ENCODE peak calls at places on chromosomes 6 and 20, in ten cellular contexts. E is tibial artery, P is body of pancreas, A is sigmoid colon, V is Peyer's patch, I is hepatocyte, W is GM23338, N is PC-9, T is psoas muscle, J is esophagus squamous epithelium. G is an unnamed sample. For H3K4me1, the result is how much of the 10 kb centered on the place peaks cover.

GRCh38 chr6:16756660-16757270 is 4.5 kb downstream of the ATXN1 start:
- DNase-seq in E (no peak), P (no peak), A (no peak), V (no peak), I (no peak), W (no peak), N (no peak), T (no peak), J (no peak), G (no peak)

GRCh38 chr20:50019466-50020256 is 36.9 kb downstream of the SNAI1 start:
- DNase-seq in E (no peak), P (no peak), A (peak), V (no peak), I (no peak), W (no peak), N (peak), T (peak), J (no peak), G (no peak)

GRCh38 chr20:33927703-33928102 is 66.0 kb upstream of the RALY start:
- DNase-seq in E (no peak), P (no peak), A (no peak), V (no peak), I (no peak), W (no peak), N (no peak), T (no peak), J (no peak), G (no peak)

GRCh38 chr6:31246051-31246495 is 25.8 kb downstream of the HLA-C start:
- DNase-seq in E (no peak), P (no peak), A (no peak), V (peak), I (peak), W (peak), N (peak), T (no peak), J (no peak), G (no peak)

GRCh38 chr6:168314948-168315347 is 4.6 kb downstream of the DACT2 start:
- DNase-seq in E (no peak), P (no peak), A (no peak), V (no peak), I (peak), W (no peak), N (no peak), T (no peak), J (no peak), G (no peak)

GRCh38 chr20:5482791-5483190 is 166.0 kb upstream of the PROKR2 start:
- DNase-seq in E (no peak), P (no peak), A (no peak), V (peak), I (no peak), W (no peak), N (no peak), T (no peak), J (no peak), G (no peak)

GRCh38 chr6:157912326-157912725 is 69.3 kb upstream of the SYNJ2 start:
- DNase-seq in E (no peak), P (no peak), A (no peak), V (no peak), I (peak), W (peak), N (no peak), T (no peak), J (no peak), G (no peak)

GRCh38 chr6:1856381-1856780 is 246.7 kb downstream of the FOXC1 start:
- DNase-seq in E (no peak), P (no peak), A (no peak), V (peak), I (peak), W (no peak), N (no peak), T (no peak), J (no peak), G (peak)

DNA sequence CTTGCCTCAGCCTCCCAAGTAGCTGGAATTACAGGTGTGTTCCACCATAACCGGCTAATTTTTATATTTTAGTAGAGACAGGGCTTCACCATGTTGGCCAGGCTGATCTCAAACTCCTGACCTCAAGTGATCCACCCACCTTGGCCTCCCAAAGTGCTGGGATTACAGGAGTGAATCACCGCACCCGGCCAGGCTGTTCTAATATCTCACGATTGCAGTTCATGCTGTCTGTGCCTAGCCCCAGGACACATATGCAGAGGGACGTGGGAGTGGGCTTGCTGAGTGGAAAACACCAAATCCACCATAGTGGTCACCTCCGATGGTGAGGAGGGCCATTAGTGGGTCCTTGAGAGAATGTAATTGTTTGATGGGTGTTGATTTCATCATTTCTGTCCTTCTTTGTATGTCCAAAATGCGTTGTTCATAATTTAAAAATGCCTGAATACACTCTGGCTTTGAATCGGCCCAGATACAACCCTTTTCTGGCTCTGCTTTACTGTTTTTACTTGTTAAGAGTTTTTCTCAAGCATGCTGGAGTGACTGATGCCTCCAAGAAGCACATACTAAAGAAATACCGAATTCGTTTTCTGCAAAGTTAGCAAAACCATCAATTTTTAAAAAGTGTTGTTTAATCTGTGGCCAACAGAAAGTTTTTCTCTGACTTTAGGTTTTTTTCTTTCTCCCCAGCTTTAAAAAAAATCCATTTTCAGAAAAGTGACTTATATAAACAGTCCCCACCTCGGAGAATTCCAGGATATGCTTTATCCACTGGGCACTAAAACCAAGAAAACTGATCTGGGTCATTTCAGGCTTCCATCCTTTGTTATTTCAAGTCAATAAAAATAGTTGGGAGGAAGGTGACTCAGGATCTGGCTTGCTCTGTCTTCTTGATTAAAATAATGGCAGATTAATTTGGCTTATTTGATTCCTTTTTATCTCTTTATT is 18.8 kb upstream of the RALGAPA2 start:
- DNase-seq in E (no peak), P (no peak), A (no peak), V (no peak), I (no peak), W (no peak), N (no peak), T (no peak), J (no peak), G (no peak)
- H3K4me1 ChIP-seq in E (under half), P (under half), A (under half), V (under half), I (under half), W (under half), N (under half), T (under half), J (under half), G (under half)

GRCh38 chr6:48069280-48069679 is 41.7 kb downstream of the PTCHD4 start:
- DNase-seq in E (no peak), P (no peak), A (no peak), V (no peak), I (peak), W (peak), N (no peak), T (no peak), J (no peak), G (no peak)
- H3K4me3 ChIP-seq in E (no peak), P (no peak), A (no peak), V (no peak), I (no peak), W (peak), N (no peak), T (no peak), J (no peak), G (no peak)

GRCh38 chr6:40717411-40718057 is 130.4 kb upstream of the LRFN2 start:
- DNase-seq in E (no peak), P (no peak), A (no peak), V (no peak), I (no peak), W (no peak), N (no peak), T (no peak), J (no peak), G (no peak)
- H3K4me1 ChIP-seq in E (under half), P (under half), A (under half), V (under half), I (under half), W (under half), N (under half), T (under half), J (under half), G (under half)

DNA sequence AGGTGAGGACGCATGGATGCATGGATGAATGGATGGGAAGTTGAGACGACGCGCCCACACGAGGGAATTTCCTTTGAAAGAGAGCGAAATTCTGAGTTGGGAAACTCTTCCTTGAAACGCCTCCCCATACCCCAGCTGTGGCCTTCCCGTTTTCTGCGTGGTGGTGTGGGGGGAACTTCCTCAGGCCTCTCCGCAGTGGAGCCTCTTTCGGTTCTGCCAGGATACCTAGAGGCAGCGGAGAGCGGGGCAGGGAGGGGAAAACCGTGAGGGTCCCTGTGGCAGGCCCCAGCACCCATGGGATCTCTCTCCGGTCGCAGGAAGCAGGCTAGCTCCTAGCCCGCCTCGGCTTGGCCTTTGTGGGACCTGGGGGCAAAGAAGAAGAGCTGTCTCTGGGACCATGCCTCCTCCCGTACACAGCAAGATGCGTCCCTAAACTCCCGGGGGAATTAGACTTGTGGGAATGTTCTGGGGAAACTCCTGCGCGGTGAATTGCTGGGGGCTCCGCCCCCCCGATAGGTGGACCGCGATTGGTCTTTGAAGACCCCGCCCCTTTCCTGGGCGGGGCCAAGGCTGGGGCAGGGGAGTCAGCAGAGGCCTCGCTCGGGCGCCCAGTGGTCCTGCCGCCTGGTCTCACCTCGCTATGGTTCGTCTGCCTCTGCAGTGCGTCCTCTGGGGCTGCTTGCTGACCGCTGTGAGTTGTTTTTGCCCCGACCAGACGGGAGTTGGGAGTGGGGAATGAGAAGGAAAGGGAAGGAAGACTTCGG is at the start of gene CD40:
- DNase-seq in E (peak), P (peak), A (peak), V (peak), I (peak), W (peak), N (peak), T (peak), J (no peak), G (peak)
- H3K4me3 ChIP-seq in E (peak), P (peak), A (peak), V (peak), I (peak), W (peak), N (no peak), T (peak), J (peak), G (peak)

DNA sequence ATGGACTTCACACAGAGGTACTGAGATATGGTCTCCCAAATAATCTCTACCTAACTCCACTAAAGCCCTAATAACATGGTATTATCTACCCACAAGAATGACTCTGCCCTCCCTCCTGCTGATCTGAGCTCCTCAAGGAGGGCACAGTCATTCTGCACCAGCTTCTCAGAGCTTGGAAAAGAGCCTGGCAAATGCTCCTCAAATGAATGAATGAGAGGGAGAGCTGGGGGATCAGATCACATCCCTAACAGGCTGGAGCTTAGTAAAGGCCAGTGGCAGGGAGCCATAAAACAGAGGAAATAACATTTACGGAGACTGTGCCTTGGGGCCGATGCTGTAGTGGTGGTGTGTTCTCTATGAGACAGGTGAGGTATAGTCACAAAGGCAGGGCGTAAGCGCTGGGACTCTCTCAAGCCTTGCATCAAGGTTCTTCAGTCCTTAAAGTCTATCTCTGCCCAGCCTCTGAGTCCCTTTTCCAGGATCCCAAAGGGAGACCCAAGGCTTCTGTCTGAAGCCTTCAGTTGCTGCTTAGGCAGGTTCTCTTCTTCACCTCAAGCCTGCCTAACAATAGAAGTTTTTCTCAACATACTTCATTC is 7.2 kb upstream of the NNAT start:
- DNase-seq in E (no peak), P (no peak), A (peak), V (no peak), I (no peak), W (no peak), N (no peak), T (no peak), J (no peak), G (no peak)
- H3K4me1 ChIP-seq in E (under half), P (under half), A (under half), V (under half), I (under half), W (under half), N (under half), T (under half), J (under half), G (under half)

GRCh38 chr6:34697904-34698557 is 1.5 kb upstream of the ILRUN start:
- DNase-seq in E (no peak), P (no peak), A (no peak), V (no peak), I (no peak), W (no peak), N (no peak), T (no peak), J (no peak), G (no peak)
- H3K4me3 ChIP-seq in E (no peak), P (no peak), A (no peak), V (no peak), I (no peak), W (no peak), N (peak), T (no peak), J (no peak), G (no peak)

DNA sequence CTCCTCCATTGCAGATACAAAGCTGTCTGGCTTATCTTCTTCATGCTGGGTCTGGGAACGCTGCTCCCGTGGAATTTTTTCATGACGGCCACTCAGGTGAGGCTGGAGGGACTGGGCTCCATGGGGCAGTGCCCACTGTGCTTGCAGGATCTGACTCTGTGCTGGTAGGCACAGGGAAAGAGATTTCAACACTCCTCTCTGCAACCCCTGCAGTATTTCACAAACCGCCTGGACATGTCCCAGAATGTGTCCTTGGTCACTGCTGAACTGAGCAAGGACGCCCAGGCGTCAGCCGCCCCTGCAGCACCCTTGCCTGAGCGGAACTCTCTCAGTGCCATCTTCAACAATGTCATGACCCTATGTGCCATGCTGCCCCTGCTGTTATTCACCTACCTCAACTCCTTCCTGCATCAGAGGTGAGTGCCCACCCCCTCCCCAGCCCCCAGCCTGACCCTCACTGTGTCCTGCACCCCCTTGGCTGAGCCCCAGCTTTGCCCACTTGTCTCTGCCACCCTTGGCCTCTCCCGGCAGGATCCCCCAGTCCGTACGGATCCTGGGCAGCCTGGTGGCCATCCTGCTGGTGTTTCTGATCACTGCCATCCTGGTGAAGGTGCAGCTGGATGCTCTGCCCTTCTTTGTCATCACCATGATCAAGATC is 6.1 kb downstream of the SLC29A1 start:
- DNase-seq in E (no peak), P (peak), A (peak), V (no peak), I (no peak), W (no peak), N (no peak), T (peak), J (no peak), G (no peak)
- H3K4me1 ChIP-seq in E (half or more), P (half or more), A (half or more), V (under half), I (under half), W (under half), N (under half), T (half or more), J (half or more), G (under half)

DNA sequence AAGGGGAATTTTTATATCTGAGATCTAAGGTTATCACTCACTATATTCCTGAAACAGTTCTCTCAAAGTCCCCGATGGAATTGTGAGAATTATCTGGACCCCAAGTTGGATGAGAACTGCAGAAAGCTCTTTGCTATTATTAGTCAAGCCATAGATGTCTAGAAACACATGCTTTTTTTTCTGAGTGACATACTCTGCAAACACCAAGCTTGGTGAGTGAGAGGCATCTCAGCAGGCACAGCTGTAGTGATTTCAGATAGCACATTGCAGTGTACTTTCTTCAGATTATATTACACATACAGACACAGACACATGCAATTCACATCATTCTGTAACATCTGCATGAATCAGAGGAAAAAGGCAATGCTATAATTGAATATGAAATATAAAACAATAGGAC is 111.1 kb upstream of the UFL1 start:
- DNase-seq in E (no peak), P (no peak), A (no peak), V (no peak), I (no peak), W (no peak), N (no peak), T (no peak), J (no peak), G (no peak)
- H3K4me3 ChIP-seq in E (no peak), P (no peak), A (no peak), V (no peak), I (no peak), W (no peak), N (no peak), T (no peak), J (no peak), G (no peak)

GRCh38 chr6:142856857-142857608 is 87.9 kb downstream of the HIVEP2 start:
- DNase-seq in E (no peak), P (no peak), A (no peak), V (peak), I (no peak), W (no peak), N (no peak), T (no peak), J (no peak), G (no peak)
- H3K4me1 ChIP-seq in E (under half), P (under half), A (under half), V (under half), I (under half), W (under half), N (under half), T (half or more), J (under half), G (under half)

G was measured in HAP-1.